ENCODE peak calls at places on chromosomes 3 and 15, in ten cellular contexts. P is psoas muscle, K is bronchial epithelial cell, M is lower lobe of right lung, G is endothelial cell, L is ovary, C is left ventricle myocardium inferior, U is Caco-2, F is Peyer's patch, O is GM12864. I is an unnamed sample.

GRCh38 chr3:104460477-104461406 is 906.0 kb upstream of the ALCAM start:
- DNase-seq in L (no peak), U (peak), C (no peak), G (no peak), P (no peak), F (no peak), K (peak), M (no peak), O (no peak), I (no peak)

GRCh38 chr3:120741837-120742197 is 499 bp downstream of the RABL3 start:
- DNase-seq in U (no peak), M (no peak), L (no peak), O (peak), C (no peak), K (peak), F (no peak), P (no peak), G (no peak), I (no peak)

GRCh38 chr3:106945435-106945834 is 431.8 kb upstream of the CCDC54 start:
- DNase-seq in M (no peak), F (no peak), C (no peak), K (no peak), L (no peak), U (no peak), G (no peak), P (no peak), O (no peak), I (no peak)

GRCh38 chr3:191330309-191330712 is at the start of gene UTS2B:
- DNase-seq in O (no peak), K (peak), G (no peak), M (no peak), P (no peak), F (no peak), U (peak), C (no peak), L (no peak), I (no peak)

GRCh38 chr15:40543631-40544294 is 21.1 kb downstream of the CCDC32 start:
- DNase-seq in L (no peak), F (no peak), K (no peak), G (no peak), U (no peak), C (no peak), O (peak), P (no peak), M (no peak), I (no peak)

GRCh38 chr3:102129774-102130608 is 280.7 kb downstream of the NFKBIZ start:
- DNase-seq in C (peak), L (no peak), G (no peak), M (no peak), O (no peak), U (no peak), P (no peak), F (no peak), K (peak), I (no peak)

GRCh38 chr3:149466192-149466591 is 8.3 kb upstream of the TM4SF4 start:
- DNase-seq in K (peak), G (no peak), F (no peak), M (no peak), U (no peak), O (no peak), P (no peak), C (no peak), L (no peak), I (no peak)

GRCh38 chr15:45187894-45188830 is at the start of gene SHF:
- DNase-seq in C (peak), O (peak), L (peak), G (peak), U (peak), K (no peak), P (peak), M (no peak), F (peak), I (peak)

GRCh38 chr15:67101981-67102929 is 36.9 kb downstream of the SMAD3 start:
- DNase-seq in M (no peak), P (no peak), G (no peak), C (no peak), L (no peak), K (peak), F (no peak), U (no peak), O (peak), I (no peak)

GRCh38 chr15:24394303-24394702 is 281.3 kb upstream of the NPAP1 start:
- DNase-seq in C (no peak), L (no peak), O (no peak), M (no peak), G (no peak), P (no peak), K (no peak), U (no peak), F (no peak), I (no peak)

DNA sequence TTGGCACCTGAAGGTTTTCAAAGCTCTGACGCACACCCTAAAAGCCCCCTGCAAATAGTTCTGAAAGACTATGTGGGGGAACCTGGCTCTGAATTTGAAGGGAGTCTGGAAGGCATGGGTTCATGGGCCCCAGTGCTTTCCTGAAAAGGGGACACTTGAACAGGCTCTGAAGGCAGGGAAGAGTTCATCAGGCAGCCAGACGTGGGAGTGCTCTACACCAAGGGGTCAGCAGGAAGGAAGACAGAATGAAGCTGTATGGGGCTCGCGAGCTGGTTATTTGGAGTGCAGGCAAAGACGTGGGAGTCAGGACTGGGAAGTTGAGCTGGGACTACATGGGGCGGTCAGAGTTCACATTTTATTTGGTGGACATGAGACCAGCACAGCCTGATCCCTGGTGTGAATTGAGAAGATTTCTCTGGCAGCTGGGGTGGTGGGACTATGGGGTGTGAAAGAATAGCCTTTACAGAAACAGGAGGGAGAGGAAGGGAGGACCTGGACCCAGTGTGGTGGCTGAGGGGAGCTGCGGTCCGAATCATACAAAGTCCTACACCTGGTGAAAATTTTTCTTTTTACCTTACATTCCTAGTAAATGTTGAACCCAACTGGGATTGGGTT is 12.6 kb downstream of the ABHD6 start:
- DNase-seq in O (no peak), F (no peak), P (no peak), L (no peak), K (no peak), G (no peak), U (no peak), M (no peak), C (no peak), I (no peak)
- TF ChIP-seq CTCF in O (no peak), F (no peak), P (no peak), L (no peak), K (no peak), G (no peak), U (no peak), M (no peak), C (no peak), I (no peak)

GRCh38 chr3:194312743-194313281 is 38.3 kb downstream of the CPN2 start:
- DNase-seq in O (no peak), C (no peak), F (no peak), L (peak), P (peak), M (no peak), U (peak), K (peak), G (no peak), I (no peak)

GRCh38 chr3:194312186-194312742 is 38.9 kb downstream of the CPN2 start:
- DNase-seq in K (peak), O (no peak), M (no peak), L (peak), U (no peak), F (no peak), G (no peak), P (no peak), C (no peak), I (no peak)

GRCh38 chr3:194315088-194315964 is 35.8 kb downstream of the CPN2 start:
- DNase-seq in U (peak), L (peak), K (peak), F (peak), P (peak), G (peak), C (peak), M (peak), O (no peak), I (peak)

GRCh38 chr3:194314669-194315068 is 36.5 kb downstream of the CPN2 start:
- DNase-seq in K (no peak), F (no peak), C (no peak), G (no peak), P (no peak), O (no peak), M (no peak), U (no peak), L (no peak), I (no peak)

GRCh38 chr3:194313642-194314430 is 37.3 kb downstream of the CPN2 start:
- DNase-seq in P (peak), K (no peak), C (peak), F (peak), L (peak), U (peak), M (no peak), O (no peak), G (no peak), I (no peak)
- TF ChIP-seq CTCF in P (no peak), K (peak), C (no peak), F (no peak), L (no peak), U (no peak), M (no peak), O (peak), G (no peak), I (no peak)

GRCh38 chr3:170368921-170369320 is 11.4 kb downstream of the SKIL start:
- DNase-seq in K (no peak), G (no peak), L (no peak), F (no peak), P (no peak), O (no peak), U (no peak), C (no peak), M (no peak), I (no peak)
- TF ChIP-seq CTCF in K (no peak), G (peak), L (no peak), F (no peak), P (no peak), O (no peak), U (no peak), C (peak), M (peak), I (peak)

GRCh38 chr3:69951616-69952015 is 47.9 kb upstream of the SAMMSON start:
- DNase-seq in U (no peak), M (no peak), K (no peak), C (no peak), O (no peak), F (no peak), G (no peak), L (no peak), P (no peak), I (no peak)

GRCh38 chr3:69944931-69945493 is 54.5 kb upstream of the SAMMSON start:
- DNase-seq in F (no peak), U (no peak), P (no peak), L (no peak), C (no peak), M (no peak), O (no peak), K (no peak), G (no peak), I (no peak)

DNA sequence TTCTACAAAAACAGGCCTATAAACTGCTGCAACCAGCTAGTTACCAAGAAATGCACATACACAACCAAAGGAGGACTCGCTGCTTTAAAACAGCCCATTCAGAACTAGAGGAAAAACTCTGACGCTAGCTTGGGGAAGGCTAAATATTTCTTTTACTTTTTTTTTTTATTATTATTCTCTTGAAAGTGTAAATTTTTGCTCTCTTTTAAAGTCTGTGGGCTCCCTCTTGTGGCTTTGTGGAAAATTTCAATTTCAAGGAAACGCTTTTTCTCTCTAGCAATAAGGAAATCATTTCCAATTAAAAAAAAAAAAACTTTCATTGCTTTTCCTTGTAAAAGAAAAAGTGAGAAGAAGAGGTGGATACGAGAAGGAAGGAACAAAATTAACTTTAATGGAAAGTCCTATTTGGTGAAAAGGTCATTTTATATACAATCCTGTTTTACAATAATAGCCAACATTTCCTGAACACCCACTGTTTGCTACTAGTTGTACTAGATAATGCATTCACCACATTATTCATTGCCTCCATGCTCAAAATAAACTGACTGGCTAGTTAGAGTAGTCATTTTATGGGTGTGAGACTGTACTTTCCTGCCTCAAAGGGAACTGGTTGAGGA is 51.2 kb upstream of the SAMMSON start:
- DNase-seq in F (no peak), C (no peak), L (no peak), M (no peak), P (no peak), K (peak), G (no peak), O (no peak), U (peak), I (no peak)
- TF ChIP-seq CTCF in F (peak), C (peak), L (peak), M (peak), P (peak), K (peak), G (peak), O (peak), U (peak), I (peak)